ENCODE peak calls at places on chromosomes 4 and X, in nine cellular contexts. I, G, Y, X, J, U, P, W and O are unnamed samples.

GRCh38 chrX:154918060-154918483 is 31.9 kb downstream of the F8A1 start:
- DNase-seq in X (peak), P (peak), U (peak), W (peak), Y (peak), G (peak), I (peak), J (peak), O (peak)

GRCh38 chr4:105106416-105106815 is 40.3 kb upstream of the TET2 start:
- DNase-seq in U (no peak), Y (no peak), G (no peak), P (no peak), X (no peak), W (no peak), I (no peak), J (no peak), O (no peak)

GRCh38 chr4:186190456-186191265 is 706 bp upstream of the CYP4V2 start:
- DNase-seq in U (peak), I (peak), P (peak), G (peak), W (peak), J (peak), X (no peak), Y (no peak), O (peak)

GRCh38 chr4:168585168-168586091 is 88.6 kb downstream of the PALLD start:
- DNase-seq in G (no peak), J (peak), Y (peak), W (peak), U (no peak), P (peak), I (peak), X (peak), O (peak)

GRCh38 chr4:10204401-10205058 is 87.9 kb upstream of the WDR1 start:
- DNase-seq in P (no peak), X (no peak), G (no peak), J (no peak), U (no peak), W (no peak), Y (peak), I (no peak), O (peak)

GRCh38 chrX:41889317-41890025 is 33.9 kb downstream of the CASK start:
- DNase-seq in U (no peak), I (no peak), P (no peak), X (no peak), G (no peak), J (peak), W (no peak), Y (no peak), O (peak)

GRCh38 chr4:74395633-74396032 is 30.7 kb downstream of the EREG start:
- DNase-seq in X (no peak), Y (no peak), G (no peak), W (no peak), I (no peak), U (no peak), J (no peak), P (no peak), O (no peak)

GRCh38 chr4:73589887-73590801 is 30.1 kb downstream of the RASSF6 start:
- DNase-seq in G (no peak), P (no peak), W (peak), X (no peak), I (no peak), J (peak), U (no peak), Y (no peak), O (no peak)

GRCh38 chrX:68807818-68808217 is 21.0 kb upstream of the EFNB1 start:
- DNase-seq in W (no peak), J (peak), U (no peak), X (no peak), Y (no peak), G (no peak), P (no peak), I (no peak), O (peak)

GRCh38 chrX:31653395-31653794 is 581.6 kb upstream of the FTHL17 start:
- DNase-seq in Y (no peak), W (no peak), I (no peak), X (no peak), P (no peak), U (no peak), G (no peak), J (no peak), O (no peak)